ENCODE peak calls at places on chromosomes 6 and 20, in eight cellular contexts. D is fibroblast of lung; Q is CD8-positive, alpha-beta T cell; I is brain microvascular endothelial cell; M is colonic mucosa; R is CD4-positive, alpha-beta T cell; O is tibial nerve; B is HFF-Myc. J is an unnamed sample.

GRCh38 chr6:56808871-56809359 is 146.0 kb upstream of the BEND6 start:
- DNase-seq in R (no peak), B (no peak), M (no peak), D (peak), I (peak), Q (no peak), O (no peak), J (no peak)

GRCh38 chr6:42387336-42387735 is 64.4 kb downstream of the TRERF1 start:
- DNase-seq in Q (no peak), I (no peak), O (no peak), B (no peak), D (peak), M (no peak), R (peak), J (no peak)

GRCh38 chr6:138666636-138667035 is 106.9 kb upstream of the CCDC28A start:
- DNase-seq in D (peak), B (no peak), O (no peak), I (peak), Q (no peak), R (no peak), M (no peak), J (no peak)

GRCh38 chr6:132520953-132521352 is 8.0 kb upstream of the STX7 start:
- DNase-seq in B (no peak), M (no peak), D (peak), I (no peak), R (no peak), Q (no peak), O (no peak), J (no peak)

GRCh38 chr20:31746068-31746878 is 7.2 kb downstream of the TPX2 start:
- DNase-seq in M (no peak), I (no peak), B (no peak), Q (no peak), R (no peak), D (no peak), O (no peak), J (no peak)

GRCh38 chr6:25484900-25485299 is 167.1 kb upstream of the SCGN start:
- DNase-seq in Q (no peak), M (no peak), D (no peak), O (no peak), R (no peak), I (no peak), B (no peak), J (no peak)

GRCh38 chr6:90294614-90294988 is 2.0 kb downstream of the BACH2 start:
- DNase-seq in I (no peak), B (no peak), M (no peak), O (no peak), Q (no peak), D (peak), R (peak), J (no peak)

GRCh38 chr20:10171864-10172751 is 46.5 kb upstream of the SNAP25 start:
- DNase-seq in D (peak), R (no peak), O (no peak), B (peak), Q (no peak), I (peak), M (peak), J (peak)

GRCh38 chr6:159590794-159591193 is 102.2 kb downstream of the SOD2 start:
- DNase-seq in I (no peak), B (no peak), Q (no peak), D (no peak), R (no peak), M (no peak), O (no peak), J (no peak)

GRCh38 chr6:57106990-57107389 is 17.0 kb downstream of the ZNF451 start:
- DNase-seq in D (no peak), O (no peak), B (no peak), R (no peak), Q (no peak), I (no peak), M (no peak), J (no peak)

GRCh38 chr6:6244624-6245023 is 75.8 kb downstream of the F13A1 start:
- DNase-seq in M (no peak), Q (no peak), I (no peak), D (no peak), R (no peak), B (no peak), O (no peak), J (no peak)

GRCh38 chr20:60857708-60858107 is 394.4 kb upstream of the CDH4 start:
- DNase-seq in B (no peak), O (no peak), M (no peak), Q (no peak), D (peak), R (no peak), I (no peak), J (no peak)

GRCh38 chr6:144673807-144674206 is 388.7 kb downstream of the UTRN start:
- DNase-seq in Q (no peak), R (no peak), D (no peak), B (no peak), M (no peak), I (no peak), O (no peak), J (no peak)

GRCh38 chr6:133369755-133370154 is 128.6 kb downstream of the EYA4 start:
- DNase-seq in Q (no peak), D (no peak), O (no peak), B (no peak), R (no peak), I (no peak), M (no peak), J (no peak)

GRCh38 chr20:16187956-16188616 is 385.2 kb downstream of the KIF16B start:
- DNase-seq in M (no peak), I (no peak), O (no peak), D (no peak), R (no peak), Q (no peak), B (no peak), J (no peak)

GRCh38 chr6:7270320-7271204 is 42.4 kb downstream of the SSR1 start:
- DNase-seq in D (no peak), Q (no peak), M (no peak), B (no peak), I (no peak), O (no peak), R (no peak), J (no peak)

GRCh38 chr6:44004625-44005506 is 122.4 kb downstream of the MRPL14 start:
- DNase-seq in I (no peak), Q (no peak), O (no peak), R (no peak), D (no peak), B (no peak), M (no peak), J (no peak)

GRCh38 chr20:63529861-63530787 is 7.1 kb downstream of the PTK6 start:
- DNase-seq in M (peak), D (no peak), B (no peak), O (no peak), R (no peak), Q (no peak), I (no peak), J (no peak)

GRCh38 chr6:36727491-36728021 is 29.9 kb downstream of the RAB44 start:
- DNase-seq in M (no peak), Q (no peak), D (peak), O (no peak), I (peak), B (peak), R (no peak), J (no peak)

GRCh38 chr6:63572733-63573139 is 456 bp downstream of the LOC128125822 start:
- DNase-seq in R (no peak), D (no peak), B (no peak), I (no peak), Q (no peak), O (no peak), M (no peak), J (no peak)

GRCh38 chr6:167932468-167933276 is 64.8 kb upstream of the KIF25 start:
- DNase-seq in M (peak), O (no peak), R (no peak), D (no peak), I (peak), Q (no peak), B (no peak), J (no peak)

GRCh38 chr6:134238006-134238405 is 79.9 kb downstream of the SGK1 start:
- DNase-seq in Q (no peak), D (no peak), B (no peak), M (no peak), I (no peak), O (no peak), R (no peak), J (no peak)

GRCh38 chr6:33168624-33169023 is 23.6 kb downstream of the COL11A2 start:
- DNase-seq in B (no peak), I (no peak), R (no peak), M (no peak), D (no peak), O (no peak), Q (no peak), J (no peak)

GRCh38 chr6:111764238-111765182 is 108.7 kb downstream of the FYN start:
- DNase-seq in I (peak), O (no peak), R (peak), M (no peak), B (no peak), D (peak), Q (no peak), J (peak)

GRCh38 chr6:41966961-41967311 is 25.3 kb upstream of the CCND3 start:
- DNase-seq in R (no peak), O (no peak), B (no peak), M (no peak), I (peak), Q (no peak), D (peak), J (no peak)

GRCh38 chr20:1186367-1186991 is 1.7 kb upstream of the TMEM74B start:
- DNase-seq in Q (no peak), M (no peak), R (no peak), D (no peak), B (no peak), I (no peak), O (no peak), J (no peak)

GRCh38 chr6:169227116-169227515 is 26.5 kb downstream of the THBS2 start:
- DNase-seq in O (no peak), Q (no peak), M (no peak), D (no peak), I (no peak), B (no peak), R (no peak), J (no peak)

GRCh38 chr6:7468382-7469081 is 72.9 kb upstream of the DSP start:
- DNase-seq in Q (no peak), M (no peak), R (no peak), O (no peak), I (peak), D (peak), B (no peak), J (no peak)

GRCh38 chr6:163790296-163790840 is 375.9 kb downstream of the QKI start:
- DNase-seq in B (no peak), O (peak), M (no peak), I (peak), Q (no peak), D (peak), R (no peak), J (no peak)

DNA sequence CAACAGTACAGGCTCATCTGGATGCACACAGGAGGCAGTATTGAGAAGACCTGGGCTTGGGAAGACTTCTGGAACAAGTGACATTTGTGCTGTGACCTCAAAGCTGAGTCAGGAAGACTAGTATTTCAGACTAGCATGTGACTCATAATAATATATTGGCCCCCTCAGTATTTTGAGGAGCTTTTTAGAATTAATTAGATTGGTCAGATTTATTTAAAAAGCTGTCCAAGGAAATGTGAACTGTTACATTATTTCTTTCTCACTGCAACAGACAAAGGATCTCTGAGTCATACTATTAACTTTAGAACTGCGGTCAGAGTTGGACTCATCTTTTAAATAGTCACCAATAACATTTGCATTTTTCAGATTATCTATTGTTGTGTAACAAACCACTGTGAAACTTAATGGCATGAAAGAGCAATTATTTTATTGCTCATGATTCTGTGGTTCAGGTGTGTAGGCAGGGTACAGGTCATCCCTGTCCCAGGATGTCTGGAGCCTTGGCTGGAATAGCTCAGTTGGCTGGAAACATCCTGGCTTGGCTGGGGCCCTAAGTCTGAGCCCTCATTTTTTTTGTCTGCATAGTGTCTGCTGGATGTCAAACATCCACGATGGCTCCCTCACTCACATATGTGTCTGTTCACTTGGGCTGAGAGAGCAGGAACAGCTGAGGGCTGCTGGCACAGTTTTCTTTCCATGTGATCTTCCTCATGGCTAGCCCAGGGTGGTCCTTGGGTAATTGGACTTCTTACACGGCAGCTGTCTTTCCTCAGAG is 46.8 kb downstream of the MAP3K4 start:
- DNase-seq in B (peak), Q (no peak), R (no peak), D (peak), M (peak), O (no peak), I (peak), J (no peak)
- TF ChIP-seq CTCF in B (peak), Q (no peak), R (no peak), D (peak), M (no peak), O (no peak), I (peak), J (no peak)

GRCh38 chr20:5935384-5935783 is 14.9 kb downstream of the TRMT6 start:
- DNase-seq in O (no peak), M (no peak), B (no peak), R (no peak), Q (no peak), D (no peak), I (no peak), J (no peak)

GRCh38 chr20:5938456-5939029 is 11.8 kb downstream of the TRMT6 start:
- DNase-seq in D (no peak), M (no peak), Q (no peak), B (no peak), O (no peak), R (no peak), I (no peak), J (no peak)

GRCh38 chr20:5932796-5933195 is 17.5 kb downstream of the TRMT6 start:
- DNase-seq in R (no peak), B (no peak), I (no peak), D (no peak), M (no peak), O (no peak), Q (no peak), J (no peak)

GRCh38 chr20:5931411-5931810 is 18.9 kb downstream of the TRMT6 start:
- DNase-seq in I (no peak), B (no peak), M (no peak), R (no peak), Q (no peak), O (no peak), D (no peak), J (no peak)

DNA sequence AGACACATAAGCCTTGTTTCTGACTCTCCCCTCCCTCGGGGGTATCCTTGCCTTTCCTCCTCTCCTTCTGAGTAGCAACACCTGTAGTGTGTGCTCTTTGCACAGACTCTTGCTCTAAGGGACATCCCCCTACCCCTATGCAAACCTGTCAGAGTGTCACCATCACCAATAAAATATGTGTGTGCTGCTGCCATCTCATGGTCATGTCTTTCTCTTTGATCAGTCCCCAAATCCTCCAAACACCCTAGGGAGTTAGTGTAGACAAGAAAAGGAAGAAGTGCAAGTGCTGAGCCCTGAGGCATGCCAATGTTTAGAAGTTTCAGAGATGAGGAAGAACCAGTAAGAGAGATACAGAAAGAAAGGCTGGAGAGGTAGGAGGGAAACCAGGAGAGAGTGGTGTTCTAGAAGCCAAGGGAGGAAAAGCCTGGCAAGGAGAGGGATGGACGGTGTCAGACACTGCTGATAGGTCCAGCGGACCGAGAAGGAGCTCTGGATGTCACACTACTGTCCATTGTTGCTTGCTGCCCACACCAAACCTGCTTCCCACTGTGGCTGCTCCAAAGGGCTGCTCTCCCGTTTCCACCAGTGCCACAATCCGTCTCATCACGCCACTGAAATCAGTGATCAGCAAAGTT is 16.4 kb downstream of the TRMT6 start:
- DNase-seq in R (no peak), M (no peak), O (no peak), D (no peak), Q (no peak), I (no peak), B (no peak), J (no peak)
- TF ChIP-seq CTCF in R (no peak), M (no peak), O (no peak), D (no peak), Q (no peak), I (peak), B (peak), J (no peak)

DNA sequence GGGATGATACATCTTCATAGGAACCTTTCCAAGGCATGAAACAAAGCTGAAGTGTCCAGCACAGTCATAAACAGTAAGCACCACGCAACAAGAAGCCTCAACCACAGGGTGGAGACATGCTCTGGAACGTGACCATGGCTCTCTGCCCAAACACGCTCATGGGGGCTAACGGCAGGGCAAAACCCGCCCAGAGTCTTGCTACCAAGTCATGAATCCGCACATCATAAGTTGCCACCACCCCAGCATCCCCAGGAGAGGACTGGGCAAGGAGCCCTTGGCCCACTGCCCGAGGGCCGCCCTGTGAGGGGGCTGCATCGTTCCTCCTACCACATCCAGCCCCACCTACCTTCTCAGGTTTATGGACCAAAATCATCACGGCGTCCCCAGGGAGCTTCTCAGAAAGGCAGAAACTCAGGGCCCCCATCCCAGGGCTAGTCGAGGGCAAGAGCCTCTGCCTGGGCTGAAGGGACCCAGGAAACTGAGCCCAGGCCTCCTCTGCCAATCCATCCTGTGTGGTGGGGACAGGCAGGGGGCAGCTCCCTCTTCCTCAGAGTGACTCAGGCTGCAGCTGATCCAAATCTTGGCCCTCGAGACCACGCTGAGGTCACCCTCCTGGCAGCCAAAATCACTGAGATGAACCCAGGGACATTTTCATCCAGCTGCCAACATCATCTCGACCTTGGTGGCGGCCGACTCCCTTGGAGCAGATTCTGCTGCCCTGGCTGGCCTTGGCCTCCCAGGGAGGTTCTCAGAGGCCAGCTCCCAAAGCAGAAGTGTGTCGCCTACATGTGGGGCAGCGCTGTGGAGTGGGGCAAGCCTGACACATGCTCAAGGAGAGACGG is 42.6 kb downstream of the BMP7 start:
- DNase-seq in R (no peak), M (peak), B (no peak), O (peak), D (no peak), Q (no peak), I (no peak), J (no peak)
- TF ChIP-seq CTCF in R (no peak), M (no peak), B (peak), O (no peak), D (no peak), Q (no peak), I (no peak), J (no peak)

GRCh38 chr6:70955441-70956190 is 1.2 kb downstream of the B3GAT2 start:
- DNase-seq in M (peak), D (peak), O (peak), I (peak), Q (peak), R (peak), B (peak), J (peak)
- TF ChIP-seq CTCF in M (peak), D (peak), O (peak), I (peak), Q (peak), R (peak), B (peak), J (peak)

DNA sequence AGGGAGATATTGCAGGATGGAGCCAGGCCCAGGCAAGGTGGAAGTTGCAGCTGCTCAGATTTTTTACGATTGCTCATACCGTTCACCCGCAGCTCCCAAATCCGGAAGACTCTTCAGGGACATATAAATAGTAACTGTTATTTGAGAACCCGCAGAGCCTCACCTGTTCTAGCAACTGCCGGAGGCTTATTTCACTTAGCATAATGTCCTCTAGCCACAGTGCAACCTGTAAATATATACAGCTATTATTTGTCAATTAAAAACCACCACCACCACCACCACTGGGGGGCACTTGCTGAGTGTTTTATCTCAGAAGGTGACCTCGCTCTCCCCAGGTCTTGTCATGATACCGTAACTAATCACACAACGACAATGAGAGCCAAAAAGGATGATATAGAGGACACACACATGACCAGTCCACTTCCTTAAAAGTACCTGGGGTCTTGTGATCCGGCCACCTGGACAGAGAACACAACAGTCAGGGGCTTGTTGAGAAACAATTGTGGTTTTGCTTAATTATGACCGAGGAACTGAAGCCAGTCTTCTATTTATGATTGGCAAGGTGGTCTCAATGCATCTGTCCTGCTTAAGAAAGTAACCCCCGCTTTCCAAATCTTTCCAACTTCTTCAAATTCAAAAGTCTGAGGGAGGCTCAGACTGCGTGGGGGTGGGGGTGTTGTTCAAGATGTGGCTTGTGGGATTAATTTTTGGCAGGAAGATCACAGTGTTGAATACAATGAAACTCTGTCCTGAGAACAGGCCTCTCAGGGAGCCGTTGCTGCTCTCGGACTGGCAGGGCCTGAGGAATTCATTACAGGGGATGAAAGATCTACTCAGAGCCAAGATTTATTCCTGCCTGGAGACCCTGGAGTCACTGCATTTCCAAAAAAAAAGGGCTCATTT is 107.7 kb upstream of the PRND start:
- DNase-seq in Q (peak), I (peak), M (peak), R (peak), D (peak), O (peak), B (no peak), J (peak)
- TF ChIP-seq CTCF in Q (peak), I (peak), M (no peak), R (peak), D (peak), O (peak), B (peak), J (peak)